ENCODE peak calls at places on chromosomes 3 and 15, in ten cellular contexts. I is K562; J is ovary; W is B cell; T is cardiac muscle cell; L is GOT3; A is iris pigment epithelial cell; N is A549; M is activated T-helper 2 cell treated with anti-CD3 and anti-CD28 coated beads, Interferon-gamma antibody, Interleukin-2, Interleukin-4, amounts not matched to agents 10 μg/mL and 5 μg/mL and 100 μg/mL, durations not matched to agents 14 hours and 24 hours and 36 hours; K is fibroblast of lung. H is an unnamed sample.

GRCh38 chr15:66999601-67000000 is 65.8 kb upstream of the SMAD3 start:
- DNase-seq in K (no peak), M (no peak), L (no peak), N (no peak), A (no peak), W (no peak), J (no peak), I (no peak), T (no peak), H (no peak)

GRCh38 chr3:56233742-56234141 is 234.5 kb downstream of the ERC2 start:
- DNase-seq in L (no peak), W (no peak), I (no peak), A (no peak), N (no peak), M (no peak), K (no peak), T (no peak), J (no peak), H (no peak)

GRCh38 chr3:120685411-120685810 is 3.4 kb upstream of the HGD start:
- DNase-seq in J (no peak), M (no peak), N (no peak), T (no peak), K (no peak), A (no peak), W (no peak), I (no peak), L (no peak), H (no peak)

GRCh38 chr15:59522988-59523461 is 85.0 kb downstream of the FAM81A start:
- DNase-seq in N (no peak), L (no peak), J (no peak), M (no peak), W (peak), I (no peak), T (no peak), A (no peak), K (no peak), H (no peak)

GRCh38 chr15:24039683-24040082 is 352.6 kb upstream of the NDN start:
- DNase-seq in W (no peak), J (no peak), N (peak), L (no peak), T (no peak), M (no peak), I (no peak), K (no peak), A (no peak), H (no peak)

GRCh38 chr15:57445872-57446271 is 69.6 kb downstream of the CGNL1 start:
- DNase-seq in A (peak), N (peak), I (no peak), K (peak), W (no peak), T (peak), L (no peak), J (no peak), M (no peak), H (no peak)

GRCh38 chr15:99324082-99324620 is 72.9 kb downstream of the LRRC28 start:
- DNase-seq in W (peak), T (peak), M (no peak), I (no peak), L (no peak), N (peak), A (peak), K (peak), J (no peak), H (peak)

GRCh38 chr3:129616713-129617112 is 10.2 kb upstream of the PLXND1 start:
- DNase-seq in J (peak), N (no peak), L (no peak), T (peak), I (no peak), W (no peak), M (no peak), A (peak), K (peak), H (no peak)

GRCh38 chr15:64620991-64621495 is 154.3 kb downstream of the RBPMS2 start:
- DNase-seq in A (no peak), K (no peak), J (no peak), N (no peak), T (no peak), W (no peak), I (no peak), M (no peak), L (no peak), H (no peak)

GRCh38 chr3:31624054-31624709 is 91.5 kb downstream of the STT3B start:
- DNase-seq in I (no peak), M (no peak), K (no peak), W (no peak), N (no peak), J (no peak), T (no peak), L (no peak), A (no peak), H (no peak)